ENCODE peak calls at places on chromosomes 3 and 15, in five cellular contexts. R is HT1080, H is T1000, Y is C1 segment of cervical spinal cord, N is esophagus muscularis mucosa. V is an unnamed sample.

GRCh38 chr3:121997372-121997771 is 24.7 kb downstream of the ILDR1 start:
- DNase-seq in N (peak; percentile 55), H (no peak), Y (no peak), R (no peak), V (no peak)

GRCh38 chr3:59469948-59470723 is 420.3 kb upstream of the CFAP20DC start:
- DNase-seq in Y (no peak), H (peak; percentile 38), R (peak; percentile 54), N (no peak), V (no peak)

GRCh38 chr3:185552358-185552877 is at the start of gene LIPH:
- DNase-seq in R (peak; percentile 62), Y (no peak), H (no peak), N (no peak), V (peak; percentile 61)

GRCh38 chr3:128413413-128414205 is 53.1 kb downstream of the DNAJB8 start:
- DNase-seq in Y (no peak), N (no peak), H (no peak), R (no peak), V (no peak)

GRCh38 chr15:73991260-73991659 is 835 bp downstream of the STOML1 start:
- DNase-seq in N (no peak), R (peak; percentile 54), H (no peak), Y (no peak), V (no peak)

GRCh38 chr3:133448478-133449122 is 48.7 kb downstream of the BFSP2 start:
- DNase-seq in N (no peak), R (no peak), H (no peak), Y (no peak), V (no peak)

GRCh38 chr3:138625707-138626365 is 17.3 kb downstream of the FAIM start:
- DNase-seq in N (no peak), Y (no peak), R (peak; percentile 55), H (peak; percentile 2), V (no peak)

GRCh38 chr15:43483306-43484128 is 9.4 kb downstream of the TP53BP1 start:
- DNase-seq in R (peak; percentile 7), Y (no peak), H (no peak), N (no peak), V (no peak)

GRCh38 chr15:38662398-38662797 is 97.8 kb upstream of the RASGRP1 start:
- DNase-seq in Y (no peak), R (no peak), H (no peak), N (no peak), V (no peak)

GRCh38 chr3:64884574-64884973 is 196.8 kb upstream of the ADAMTS9 start:
- DNase-seq in H (no peak), Y (no peak), N (no peak), R (no peak), V (no peak)

GRCh38 chr15:70757627-70758026 is 5.7 kb downstream of the UACA start:
- DNase-seq in Y (no peak), H (no peak), N (no peak), R (no peak), V (no peak)

GRCh38 chr3:12869025-12869695 is 27.8 kb upstream of the RPL32 start:
- DNase-seq in N (no peak), Y (no peak), H (peak; percentile 15), R (no peak), V (no peak)

GRCh38 chr3:126907557-126907956 is 75.4 kb upstream of the PLXNA1 start:
- DNase-seq in H (no peak), Y (no peak), N (no peak), R (no peak), V (no peak)

GRCh38 chr15:92316586-92317295 is 76.9 kb upstream of the ST8SIA2 start:
- DNase-seq in Y (no peak), R (no peak), H (no peak), N (no peak), V (no peak)

GRCh38 chr3:14634763-14635400 is 16.7 kb upstream of the CCDC174 start:
- DNase-seq in H (no peak), R (peak; percentile 41), Y (no peak), N (no peak), V (no peak)

GRCh38 chr3:79202471-79203143 is 565.2 kb downstream of the ROBO1 start:
- DNase-seq in Y (no peak), R (no peak), H (no peak), N (no peak), V (no peak)